ENCODE peak calls at places on chromosomes 13 and 19, in ten cellular contexts. W is SW480; U is left cardiac atrium; M is stimulated activated CD4-positive, alpha-beta T cell treated with anti-CD3 and anti-CD28 coated beads, Interleukin-1b, Interleukin-23, amount 100 ng/mL, for 24 hours; A is smooth muscle cell of the brain vasculature; G is epithelial cell of proximal tubule; T is T-helper 9 cell; J is NCI-H748 treated with DMSO at 0.1 percent for 48 hours; N is EH; Q is LHCN-M2. L is an unnamed sample.

GRCh38 chr19:48565090-48565489 is 13.1 kb downstream of the SULT2B1 start:
- DNase-seq in W (peak), U (no peak), M (no peak), A (no peak), G (no peak), T (no peak), J (no peak), N (peak), Q (peak), L (no peak)

GRCh38 chr13:25371158-25371557 is 616 bp upstream of the ATP8A2 start:
- DNase-seq in W (no peak), U (no peak), M (no peak), A (no peak), G (no peak), T (no peak), J (no peak), N (no peak), Q (no peak), L (no peak)

GRCh38 chr13:50646070-50646469 is 197.4 kb downstream of the DLEU7 start:
- DNase-seq in W (no peak), U (no peak), M (no peak), A (no peak), G (no peak), T (no peak), J (no peak), N (peak), Q (peak), L (no peak)

GRCh38 chr19:39409886-39410619 is 2.4 kb upstream of the PLEKHG2 start:
- DNase-seq in W (peak), U (peak), M (peak), A (no peak), G (no peak), T (peak), J (peak), N (peak), Q (peak), L (peak)

GRCh38 chr19:11209892-11210655 is 12.7 kb upstream of the KANK2 start:
- DNase-seq in W (no peak), U (no peak), M (no peak), A (no peak), G (no peak), T (no peak), J (no peak), N (peak), Q (no peak), L (no peak)

GRCh38 chr13:27375686-27376326 is 48.6 kb upstream of the GTF3A start:
- DNase-seq in W (peak), U (peak), M (peak), A (peak), G (no peak), T (peak), J (peak), N (peak), Q (peak), L (peak)

GRCh38 chr13:33017410-33017929 is 1.2 kb downstream of the KL start:
- DNase-seq in W (peak), U (peak), M (no peak), A (peak), G (peak), T (no peak), J (peak), N (peak), Q (no peak), L (peak)

GRCh38 chr19:38729653-38730469 is 14.4 kb downstream of the CAPN12 start:
- DNase-seq in W (peak), U (peak), M (peak), A (no peak), G (no peak), T (peak), J (peak), N (peak), Q (peak), L (peak)

GRCh38 chr13:27638521-27638920 is 16.8 kb downstream of the POLR1D start:
- DNase-seq in W (no peak), U (no peak), M (no peak), A (no peak), G (no peak), T (no peak), J (no peak), N (no peak), Q (no peak), L (no peak)

GRCh38 chr19:51327066-51327985 is 14.6 kb downstream of the VSIG10L start:
- DNase-seq in W (no peak), U (peak), M (peak), A (no peak), G (no peak), T (peak), J (no peak), N (no peak), Q (peak), L (no peak)

GRCh38 chr13:84137292-84137691 is 255.0 kb upstream of the SLITRK1 start:
- DNase-seq in W (no peak), U (no peak), M (peak), A (no peak), G (no peak), T (peak), J (no peak), N (peak), Q (peak), L (no peak)